ENCODE peak calls at places on chromosomes 11 and 22, in ten cellular contexts. One of them, this sample, is unnamed.

GRCh38 chr11:1942541-1943260 is 4.4 kb upstream of the MRPL23 start:
- DNase-seq in astrocyte of the spinal cord: no peak
- DNase-seq in AG09309: no peak
- DNase-seq in stimulated activated CD4-positive, alpha-beta T cell treated with anti-CD3 and anti-CD28 coated beads, Interleukin-4, amount 100 ng/mL, for 48 hours: no peak
- DNase-seq in HT1080: no peak
- DNase-seq in nephron progenitor cell: peak
- DNase-seq in body of pancreas: peak
- DNase-seq in T-helper 17 cell: no peak
- DNase-seq in MM.1S: no peak
- DNase-seq in hypothalamus: no peak
- DNase-seq in this sample: peak

GRCh38 chr11:8928981-8929615 is 3.6 kb downstream of the C11orf16 start:
- DNase-seq in astrocyte of the spinal cord: no peak
- DNase-seq in AG09309: peak
- DNase-seq in stimulated activated CD4-positive, alpha-beta T cell treated with anti-CD3 and anti-CD28 coated beads, Interleukin-4, amount 100 ng/mL, for 48 hours: no peak
- DNase-seq in HT1080: peak
- DNase-seq in nephron progenitor cell: no peak
- DNase-seq in body of pancreas: no peak
- DNase-seq in T-helper 17 cell: no peak
- DNase-seq in MM.1S: no peak
- DNase-seq in hypothalamus: no peak
- DNase-seq in this sample: no peak

GRCh38 chr11:108672113-108672512 is 7.2 kb downstream of the DDX10 start:
- DNase-seq in astrocyte of the spinal cord: peak
- DNase-seq in AG09309: no peak
- DNase-seq in stimulated activated CD4-positive, alpha-beta T cell treated with anti-CD3 and anti-CD28 coated beads, Interleukin-4, amount 100 ng/mL, for 48 hours: no peak
- DNase-seq in HT1080: no peak
- DNase-seq in nephron progenitor cell: no peak
- DNase-seq in body of pancreas: no peak
- DNase-seq in T-helper 17 cell: no peak
- DNase-seq in MM.1S: no peak
- DNase-seq in hypothalamus: no peak
- DNase-seq in this sample: no peak

GRCh38 chr11:67303132-67303988 is at the start of gene SSH3:
- DNase-seq in astrocyte of the spinal cord: peak
- DNase-seq in AG09309: no peak
- DNase-seq in stimulated activated CD4-positive, alpha-beta T cell treated with anti-CD3 and anti-CD28 coated beads, Interleukin-4, amount 100 ng/mL, for 48 hours: no peak
- DNase-seq in HT1080: peak
- DNase-seq in nephron progenitor cell: peak
- DNase-seq in body of pancreas: peak
- DNase-seq in T-helper 17 cell: peak
- DNase-seq in MM.1S: no peak
- DNase-seq in hypothalamus: peak
- DNase-seq in this sample: peak

GRCh38 chr11:87422566-87422965 is 384.8 kb downstream of the TMEM135 start:
- DNase-seq in astrocyte of the spinal cord: no peak
- DNase-seq in AG09309: no peak
- DNase-seq in stimulated activated CD4-positive, alpha-beta T cell treated with anti-CD3 and anti-CD28 coated beads, Interleukin-4, amount 100 ng/mL, for 48 hours: no peak
- DNase-seq in HT1080: peak
- DNase-seq in nephron progenitor cell: no peak
- DNase-seq in body of pancreas: no peak
- DNase-seq in T-helper 17 cell: no peak
- DNase-seq in MM.1S: no peak
- DNase-seq in hypothalamus: no peak
- DNase-seq in this sample: no peak

GRCh38 chr11:104043137-104043536 is 6.7 kb downstream of the DDI1 start:
- DNase-seq in astrocyte of the spinal cord: no peak
- DNase-seq in AG09309: no peak
- DNase-seq in stimulated activated CD4-positive, alpha-beta T cell treated with anti-CD3 and anti-CD28 coated beads, Interleukin-4, amount 100 ng/mL, for 48 hours: no peak
- DNase-seq in HT1080: no peak
- DNase-seq in nephron progenitor cell: no peak
- DNase-seq in body of pancreas: no peak
- DNase-seq in T-helper 17 cell: no peak
- DNase-seq in MM.1S: no peak
- DNase-seq in hypothalamus: no peak
- DNase-seq in this sample: no peak

GRCh38 chr11:115501504-115501894 is 2.7 kb downstream of the CADM1 start:
- DNase-seq in astrocyte of the spinal cord: no peak
- DNase-seq in AG09309: no peak
- DNase-seq in stimulated activated CD4-positive, alpha-beta T cell treated with anti-CD3 and anti-CD28 coated beads, Interleukin-4, amount 100 ng/mL, for 48 hours: no peak
- DNase-seq in HT1080: no peak
- DNase-seq in nephron progenitor cell: no peak
- DNase-seq in body of pancreas: no peak
- DNase-seq in T-helper 17 cell: no peak
- DNase-seq in MM.1S: no peak
- DNase-seq in hypothalamus: no peak
- DNase-seq in this sample: no peak

GRCh38 chr22:41036924-41037323 is 55.5 kb upstream of the EP300 start:
- DNase-seq in astrocyte of the spinal cord: no peak
- DNase-seq in AG09309: no peak
- DNase-seq in stimulated activated CD4-positive, alpha-beta T cell treated with anti-CD3 and anti-CD28 coated beads, Interleukin-4, amount 100 ng/mL, for 48 hours: no peak
- DNase-seq in HT1080: no peak
- DNase-seq in nephron progenitor cell: no peak
- DNase-seq in body of pancreas: no peak
- DNase-seq in T-helper 17 cell: no peak
- DNase-seq in MM.1S: no peak
- DNase-seq in hypothalamus: no peak
- DNase-seq in this sample: no peak

GRCh38 chr22:47168900-47169800 is 406.7 kb downstream of the TBC1D22A start:
- DNase-seq in astrocyte of the spinal cord: no peak
- DNase-seq in AG09309: no peak
- DNase-seq in stimulated activated CD4-positive, alpha-beta T cell treated with anti-CD3 and anti-CD28 coated beads, Interleukin-4, amount 100 ng/mL, for 48 hours: no peak
- DNase-seq in HT1080: no peak
- DNase-seq in nephron progenitor cell: no peak
- DNase-seq in body of pancreas: peak
- DNase-seq in T-helper 17 cell: peak
- DNase-seq in MM.1S: no peak
- DNase-seq in hypothalamus: no peak
- DNase-seq in this sample: peak

GRCh38 chr22:23282089-23282501 is 101.8 kb downstream of the BCR start:
- DNase-seq in astrocyte of the spinal cord: peak
- DNase-seq in AG09309: peak
- DNase-seq in stimulated activated CD4-positive, alpha-beta T cell treated with anti-CD3 and anti-CD28 coated beads, Interleukin-4, amount 100 ng/mL, for 48 hours: no peak
- DNase-seq in HT1080: peak
- DNase-seq in nephron progenitor cell: no peak
- DNase-seq in body of pancreas: peak
- DNase-seq in T-helper 17 cell: no peak
- DNase-seq in MM.1S: no peak
- DNase-seq in hypothalamus: peak
- DNase-seq in this sample: no peak

GRCh38 chr11:2806351-2807058 is 79.1 kb downstream of the CDKN1C start:
- DNase-seq in astrocyte of the spinal cord: no peak
- DNase-seq in AG09309: no peak
- DNase-seq in stimulated activated CD4-positive, alpha-beta T cell treated with anti-CD3 and anti-CD28 coated beads, Interleukin-4, amount 100 ng/mL, for 48 hours: no peak
- DNase-seq in HT1080: no peak
- DNase-seq in nephron progenitor cell: peak
- DNase-seq in body of pancreas: peak
- DNase-seq in T-helper 17 cell: peak
- DNase-seq in MM.1S: no peak
- DNase-seq in hypothalamus: no peak
- DNase-seq in this sample: peak

GRCh38 chr22:36775589-36775965 is 342 bp downstream of the IFT27 start:
- DNase-seq in astrocyte of the spinal cord: peak
- DNase-seq in AG09309: no peak
- DNase-seq in stimulated activated CD4-positive, alpha-beta T cell treated with anti-CD3 and anti-CD28 coated beads, Interleukin-4, amount 100 ng/mL, for 48 hours: no peak
- DNase-seq in HT1080: no peak
- DNase-seq in nephron progenitor cell: peak
- DNase-seq in body of pancreas: peak
- DNase-seq in T-helper 17 cell: no peak
- DNase-seq in MM.1S: peak
- DNase-seq in hypothalamus: peak
- DNase-seq in this sample: peak

GRCh38 chr11:66543263-66544107 is 2.4 kb downstream of the ZDHHC24 start:
- DNase-seq in astrocyte of the spinal cord: peak
- DNase-seq in AG09309: no peak
- DNase-seq in stimulated activated CD4-positive, alpha-beta T cell treated with anti-CD3 and anti-CD28 coated beads, Interleukin-4, amount 100 ng/mL, for 48 hours: peak
- DNase-seq in HT1080: no peak
- DNase-seq in nephron progenitor cell: peak
- DNase-seq in body of pancreas: peak
- DNase-seq in T-helper 17 cell: peak
- DNase-seq in MM.1S: no peak
- DNase-seq in hypothalamus: no peak
- DNase-seq in this sample: peak

GRCh38 chr11:30321321-30321720 is 1.6 kb upstream of the ARL14EP start:
- DNase-seq in astrocyte of the spinal cord: no peak
- DNase-seq in AG09309: no peak
- DNase-seq in stimulated activated CD4-positive, alpha-beta T cell treated with anti-CD3 and anti-CD28 coated beads, Interleukin-4, amount 100 ng/mL, for 48 hours: no peak
- DNase-seq in HT1080: no peak
- DNase-seq in nephron progenitor cell: no peak
- DNase-seq in body of pancreas: no peak
- DNase-seq in T-helper 17 cell: no peak
- DNase-seq in MM.1S: no peak
- DNase-seq in hypothalamus: no peak
- DNase-seq in this sample: no peak

GRCh38 chr22:39134366-39135091 is 18.0 kb downstream of the CBX7 start:
- DNase-seq in astrocyte of the spinal cord: no peak
- DNase-seq in AG09309: no peak
- DNase-seq in stimulated activated CD4-positive, alpha-beta T cell treated with anti-CD3 and anti-CD28 coated beads, Interleukin-4, amount 100 ng/mL, for 48 hours: no peak
- DNase-seq in HT1080: no peak
- DNase-seq in nephron progenitor cell: no peak
- DNase-seq in body of pancreas: peak
- DNase-seq in T-helper 17 cell: no peak
- DNase-seq in MM.1S: no peak
- DNase-seq in hypothalamus: no peak
- DNase-seq in this sample: no peak

GRCh38 chr11:92765418-92765817 is 204.0 kb upstream of the MTNR1B start:
- DNase-seq in astrocyte of the spinal cord: no peak
- DNase-seq in AG09309: no peak
- DNase-seq in stimulated activated CD4-positive, alpha-beta T cell treated with anti-CD3 and anti-CD28 coated beads, Interleukin-4, amount 100 ng/mL, for 48 hours: no peak
- DNase-seq in HT1080: no peak
- DNase-seq in nephron progenitor cell: no peak
- DNase-seq in body of pancreas: no peak
- DNase-seq in T-helper 17 cell: no peak
- DNase-seq in MM.1S: no peak
- DNase-seq in hypothalamus: no peak
- DNase-seq in this sample: no peak

GRCh38 chr22:40721266-40721665 is 42.0 kb downstream of the MCHR1 start:
- DNase-seq in astrocyte of the spinal cord: peak
- DNase-seq in AG09309: no peak
- DNase-seq in stimulated activated CD4-positive, alpha-beta T cell treated with anti-CD3 and anti-CD28 coated beads, Interleukin-4, amount 100 ng/mL, for 48 hours: no peak
- DNase-seq in HT1080: peak
- DNase-seq in nephron progenitor cell: peak
- DNase-seq in body of pancreas: no peak
- DNase-seq in T-helper 17 cell: no peak
- DNase-seq in MM.1S: no peak
- DNase-seq in hypothalamus: no peak
- DNase-seq in this sample: no peak

GRCh38 chr11:119085523-119085878 is 820 bp downstream of the HMBS start:
- DNase-seq in astrocyte of the spinal cord: no peak
- DNase-seq in AG09309: no peak
- DNase-seq in stimulated activated CD4-positive, alpha-beta T cell treated with anti-CD3 and anti-CD28 coated beads, Interleukin-4, amount 100 ng/mL, for 48 hours: no peak
- DNase-seq in HT1080: no peak
- DNase-seq in nephron progenitor cell: peak
- DNase-seq in body of pancreas: no peak
- DNase-seq in T-helper 17 cell: no peak
- DNase-seq in MM.1S: no peak
- DNase-seq in hypothalamus: no peak
- DNase-seq in this sample: no peak

GRCh38 chr11:102617491-102618026 is 7.6 kb downstream of the MMP20 start:
- DNase-seq in astrocyte of the spinal cord: no peak
- DNase-seq in AG09309: no peak
- DNase-seq in stimulated activated CD4-positive, alpha-beta T cell treated with anti-CD3 and anti-CD28 coated beads, Interleukin-4, amount 100 ng/mL, for 48 hours: no peak
- DNase-seq in HT1080: no peak
- DNase-seq in nephron progenitor cell: no peak
- DNase-seq in body of pancreas: no peak
- DNase-seq in T-helper 17 cell: no peak
- DNase-seq in MM.1S: no peak
- DNase-seq in hypothalamus: no peak
- DNase-seq in this sample: no peak

GRCh38 chr11:69187540-69188065 is 31.9 kb downstream of the SMIM38 start:
- DNase-seq in astrocyte of the spinal cord: no peak
- DNase-seq in AG09309: no peak
- DNase-seq in stimulated activated CD4-positive, alpha-beta T cell treated with anti-CD3 and anti-CD28 coated beads, Interleukin-4, amount 100 ng/mL, for 48 hours: no peak
- DNase-seq in HT1080: no peak
- DNase-seq in nephron progenitor cell: no peak
- DNase-seq in body of pancreas: no peak
- DNase-seq in T-helper 17 cell: no peak
- DNase-seq in MM.1S: no peak
- DNase-seq in hypothalamus: no peak
- DNase-seq in this sample: no peak

GRCh38 chr11:23564370-23564769 is 704.1 kb upstream of the CCDC179 start:
- DNase-seq in astrocyte of the spinal cord: no peak
- DNase-seq in AG09309: no peak
- DNase-seq in stimulated activated CD4-positive, alpha-beta T cell treated with anti-CD3 and anti-CD28 coated beads, Interleukin-4, amount 100 ng/mL, for 48 hours: no peak
- DNase-seq in HT1080: no peak
- DNase-seq in nephron progenitor cell: no peak
- DNase-seq in body of pancreas: no peak
- DNase-seq in T-helper 17 cell: no peak
- DNase-seq in MM.1S: no peak
- DNase-seq in hypothalamus: no peak
- DNase-seq in this sample: no peak

GRCh38 chr22:49233507-49234100 is 594.1 kb downstream of the BRD1 start:
- DNase-seq in astrocyte of the spinal cord: no peak
- DNase-seq in AG09309: no peak
- DNase-seq in stimulated activated CD4-positive, alpha-beta T cell treated with anti-CD3 and anti-CD28 coated beads, Interleukin-4, amount 100 ng/mL, for 48 hours: no peak
- DNase-seq in HT1080: no peak
- DNase-seq in nephron progenitor cell: no peak
- DNase-seq in body of pancreas: no peak
- DNase-seq in T-helper 17 cell: no peak
- DNase-seq in MM.1S: no peak
- DNase-seq in hypothalamus: no peak
- DNase-seq in this sample: no peak

GRCh38 chr11:102883132-102883531 is 8.3 kb upstream of the MMP12 start:
- DNase-seq in astrocyte of the spinal cord: no peak
- DNase-seq in AG09309: no peak
- DNase-seq in stimulated activated CD4-positive, alpha-beta T cell treated with anti-CD3 and anti-CD28 coated beads, Interleukin-4, amount 100 ng/mL, for 48 hours: no peak
- DNase-seq in HT1080: peak
- DNase-seq in nephron progenitor cell: no peak
- DNase-seq in body of pancreas: no peak
- DNase-seq in T-helper 17 cell: no peak
- DNase-seq in MM.1S: no peak
- DNase-seq in hypothalamus: no peak
- DNase-seq in this sample: no peak